ENCODE peak calls at places on chromosome 15, in nine cellular contexts. U, A, M, S, I, O, Z, C and K are unnamed samples.

GRCh38 chr15:67240235-67241131 is 14.0 kb downstream of the AAGAB start:
- DNase-seq in C (no peak), I (no peak), M (peak; percentile 16), O (no peak), A (peak; percentile 13), Z (no peak), U (no peak), S (no peak), K (peak; percentile 18)

GRCh38 chr15:99630607-99631131 is 64.9 kb downstream of the MEF2A start:
- DNase-seq in I (no peak), M (no peak), Z (no peak), S (no peak), C (no peak), A (no peak), O (no peak), U (no peak), K (no peak)

GRCh38 chr15:47754312-47754711 is 37.0 kb downstream of the SEMA6D start:
- DNase-seq in I (peak; percentile 21), C (no peak), M (no peak), U (no peak), A (no peak), S (no peak), Z (no peak), O (no peak), K (no peak)

GRCh38 chr15:35444557-35445204 is 101.3 kb downstream of the DPH6 start:
- DNase-seq in I (peak; percentile 77), A (peak; percentile 37), M (peak; percentile 72), O (no peak), Z (no peak), C (peak; percentile 71), U (peak; percentile 30), S (no peak), K (peak; percentile 6)

GRCh38 chr15:58957101-58957973 is 23.9 kb upstream of the SLTM start:
- DNase-seq in S (no peak), U (no peak), Z (no peak), C (peak; percentile 71), I (peak; percentile 61), O (peak; percentile 68), A (peak; percentile 69), M (peak; percentile 65), K (peak; percentile 25)

GRCh38 chr15:31494786-31495185 is 168.2 kb downstream of the KLF13 start:
- DNase-seq in S (no peak), M (no peak), A (no peak), O (no peak), I (no peak), C (no peak), Z (no peak), U (no peak), K (no peak)

GRCh38 chr15:29348308-29348914 is 78.8 kb upstream of the NSMCE3 start:
- DNase-seq in U (no peak), S (no peak), O (no peak), C (peak; percentile 41), A (no peak), Z (no peak), M (no peak), I (no peak), K (no peak)

GRCh38 chr15:53693729-53694533 is 65.5 kb downstream of the WDR72 start:
- DNase-seq in A (no peak), O (no peak), M (no peak), I (no peak), Z (no peak), U (peak; percentile 1), C (no peak), S (peak; percentile 22), K (no peak)

GRCh38 chr15:55587321-55588069 is 650 bp downstream of the PYGO1 start:
- DNase-seq in C (peak; percentile 69), O (peak; percentile 49), Z (no peak), S (peak; percentile 27), M (peak; percentile 49), I (peak; percentile 53), A (peak; percentile 31), U (peak; percentile 43), K (peak; percentile 9)

GRCh38 chr15:61644550-61644949 is 415.4 kb upstream of the RORA start:
- DNase-seq in C (peak; percentile 9), U (no peak), Z (no peak), M (no peak), S (no peak), O (no peak), I (peak; percentile 47), A (no peak), K (no peak)

GRCh38 chr15:86553116-86553515 is 473.4 kb downstream of the AGBL1 start:
- DNase-seq in A (no peak), I (no peak), O (no peak), C (no peak), U (no peak), M (no peak), Z (no peak), S (no peak), K (no peak)

DNA sequence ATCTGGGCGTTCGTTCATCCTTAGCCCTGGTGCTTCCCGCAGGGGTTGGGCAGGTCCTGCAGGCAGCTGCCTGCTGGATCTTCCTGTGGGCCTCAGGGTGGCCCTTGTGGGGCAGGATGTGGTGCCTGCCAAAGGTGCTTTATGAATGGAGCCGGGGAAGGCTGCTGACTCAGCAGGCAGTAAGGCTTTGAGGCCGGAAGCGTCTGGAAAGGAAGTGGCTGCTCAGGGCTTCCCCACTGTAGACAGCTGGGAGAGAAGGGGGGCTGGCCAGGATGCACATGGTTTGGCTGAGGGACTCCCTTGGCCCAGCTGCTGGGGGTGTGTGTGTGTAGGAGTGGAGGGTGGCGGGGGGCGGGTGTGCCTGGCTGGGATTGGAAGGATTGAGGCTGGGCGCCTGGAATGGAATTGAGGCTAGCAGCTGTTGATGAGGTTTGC is 12.9 kb downstream of the CD276 start:
- DNase-seq in I (peak; percentile 95), Z (no peak), A (no peak), C (peak; percentile 98), S (peak; percentile 86), U (peak; percentile 94), O (peak; percentile 80), M (peak; percentile 99), K (peak; percentile 52)
- TF ChIP-seq CTCF in I (no peak), Z (no peak), A (no peak), C (no peak), S (no peak), U (no peak), O (no peak), M (no peak), K (no peak)

DNA sequence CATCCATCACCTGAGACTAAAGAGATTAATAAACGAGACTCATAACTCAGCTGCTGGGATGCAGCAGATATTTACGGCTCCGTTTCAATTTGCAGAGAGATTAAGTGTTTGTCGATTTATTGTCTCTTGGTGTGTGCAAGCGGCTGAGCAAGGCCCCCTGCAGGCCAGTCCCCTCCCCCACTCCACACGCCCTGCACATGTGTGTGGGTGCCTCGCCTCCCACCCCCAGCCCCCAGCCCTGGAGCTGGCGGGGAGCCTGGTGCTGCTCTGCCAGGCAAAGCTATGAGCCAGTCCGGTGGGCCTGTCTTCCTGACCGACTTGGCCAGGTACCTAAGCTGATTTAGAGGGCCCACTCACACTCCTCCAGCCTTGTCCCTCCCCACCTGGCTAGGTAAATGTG is 63.0 kb downstream of the CYP11A1 start:
- DNase-seq in M (no peak), A (no peak), U (no peak), I (no peak), Z (no peak), C (no peak), S (no peak), O (no peak), K (no peak)
- H3K27me3 ChIP-seq in M (peaks cover 33% of the 10 kb centered on the region), A (peaks cover 11% of the 10 kb centered on the region), U (peaks cover 22% of the 10 kb centered on the region), I (peaks cover 52% of the 10 kb centered on the region), Z (peaks cover 29% of the 10 kb centered on the region), C (peaks cover 19% of the 10 kb centered on the region), S (peaks cover 98% of the 10 kb centered on the region), O (no peaks in the 10 kb centered on the region), K (no peaks in the 10 kb centered on the region)

DNA sequence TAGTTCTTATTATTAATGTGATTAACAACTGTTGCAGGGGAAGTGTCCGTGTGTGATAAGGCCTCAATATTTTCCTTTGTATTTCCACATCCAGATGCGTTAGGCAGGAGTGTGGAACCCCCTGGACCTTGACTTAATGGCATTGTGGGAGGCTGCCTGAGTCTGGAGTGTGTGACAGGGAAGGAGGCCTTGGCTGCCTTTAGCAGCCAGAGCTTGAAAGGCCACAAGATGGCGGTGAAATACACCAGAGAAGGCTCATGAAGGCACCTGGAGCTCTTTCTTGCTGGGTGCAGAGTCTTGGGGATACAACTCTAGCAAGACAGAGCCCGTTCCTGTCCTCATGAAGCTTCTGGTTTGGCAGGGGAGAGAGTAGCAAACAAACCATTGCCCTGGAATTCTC is 36.9 kb downstream of the POLR2M start:
- DNase-seq in Z (no peak), A (peak; percentile 4), U (no peak), O (no peak), M (peak; percentile 12), I (no peak), S (no peak), C (no peak), K (no peak)
- TF ChIP-seq CTCF in Z (peak; percentile 16), A (peak; percentile 47), U (no peak), O (no peak), M (no peak), I (peak; percentile 8), S (peak; percentile 18), C (peak; percentile 21), K (peak; percentile 23)

DNA sequence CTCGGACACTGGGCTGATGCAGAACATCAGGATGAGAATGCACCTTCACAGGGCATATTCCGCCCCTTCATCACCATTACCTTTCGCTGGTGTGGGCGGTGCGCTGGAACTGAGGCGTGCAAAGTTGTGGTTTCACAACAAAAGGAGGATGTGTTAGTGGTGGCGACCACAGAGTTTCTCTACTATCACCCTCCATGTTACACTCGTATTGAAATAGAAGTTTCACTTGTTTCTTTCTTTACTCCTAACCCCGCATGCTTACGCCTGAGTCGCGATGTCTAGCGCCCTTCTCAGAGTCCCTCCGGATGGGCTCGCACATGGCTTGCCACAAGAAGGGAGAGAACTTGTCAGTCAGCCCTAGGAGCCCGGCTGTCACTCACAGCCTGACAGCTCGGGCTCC is 148.7 kb downstream of the GABRB3 start:
- DNase-seq in I (no peak), O (no peak), Z (no peak), U (no peak), C (no peak), S (no peak), M (no peak), A (no peak), K (no peak)
- H3K27me3 ChIP-seq in I (no peaks in the 10 kb centered on the region), O (no peaks in the 10 kb centered on the region), Z (no peaks in the 10 kb centered on the region), U (no peaks in the 10 kb centered on the region), C (no peaks in the 10 kb centered on the region), S (no peaks in the 10 kb centered on the region), M (no peaks in the 10 kb centered on the region), A (no peaks in the 10 kb centered on the region), K (no peaks in the 10 kb centered on the region)